ENCODE peak calls at places on chromosomes 12 and 14, in four cellular contexts. Y is heart right ventricle; H is OCI-LY7; A is naive thymus-derived CD4-positive, alpha-beta T cell. K is an unnamed sample. For H3K4me1, the result is how much of the 10 kb centered on the place peaks cover.

GRCh38 chr12:75020068-75020557 is 189.5 kb downstream of the KCNC2 start:
- DNase-seq in Y (no peak), H (peak), A (no peak), K (no peak)

GRCh38 chr12:27305673-27306504 is 26.7 kb upstream of the BMAL2 start:
- DNase-seq in H (peak), Y (no peak), A (no peak), K (peak)

GRCh38 chr12:88932457-88932856 is 352.2 kb upstream of the KITLG start:
- DNase-seq in H (no peak), Y (no peak), A (no peak), K (no peak)

GRCh38 chr12:116076399-116076798 is 201.1 kb downstream of the MED13L start:
- DNase-seq in Y (no peak), A (no peak), H (no peak), K (no peak)

GRCh38 chr14:24147761-24148428 is 597 bp downstream of the RNF31 start:
- DNase-seq in H (no peak), Y (no peak), A (no peak), K (no peak)

GRCh38 chr12:65511134-65511912 is 232.8 kb downstream of the MSRB3 start:
- DNase-seq in H (no peak), Y (peak), A (no peak), K (no peak)

GRCh38 chr14:74019743-74020142 is 594 bp downstream of the BBOF1 start:
- DNase-seq in Y (no peak), A (no peak), H (no peak), K (no peak)

GRCh38 chr12:121466800-121467637 is 67.1 kb downstream of the RNF34 start:
- DNase-seq in H (peak), A (peak), Y (peak), K (peak)

GRCh38 chr12:11228268-11228879 is 41.1 kb downstream of the PRB3 start:
- DNase-seq in H (peak), A (no peak), Y (no peak), K (peak)

GRCh38 chr14:77459072-77459723 is 1.3 kb downstream of the AHSA1 start:
- DNase-seq in Y (no peak), A (no peak), H (peak), K (peak)

GRCh38 chr12:45655186-45655585 is 74.3 kb upstream of the ARID2 start:
- DNase-seq in A (peak), Y (no peak), H (peak), K (no peak)

GRCh38 chr12:53825246-53826081 is 73.7 kb upstream of the CISTR start:
- DNase-seq in Y (no peak), H (no peak), A (no peak), K (no peak)

GRCh38 chr12:125492354-125493270 is 427.4 kb downstream of the AACS start:
- DNase-seq in H (no peak), A (no peak), Y (no peak), K (no peak)
- H3K4me3 ChIP-seq in H (no peak), A (no peak), Y (no peak), K (no peak)

DNA sequence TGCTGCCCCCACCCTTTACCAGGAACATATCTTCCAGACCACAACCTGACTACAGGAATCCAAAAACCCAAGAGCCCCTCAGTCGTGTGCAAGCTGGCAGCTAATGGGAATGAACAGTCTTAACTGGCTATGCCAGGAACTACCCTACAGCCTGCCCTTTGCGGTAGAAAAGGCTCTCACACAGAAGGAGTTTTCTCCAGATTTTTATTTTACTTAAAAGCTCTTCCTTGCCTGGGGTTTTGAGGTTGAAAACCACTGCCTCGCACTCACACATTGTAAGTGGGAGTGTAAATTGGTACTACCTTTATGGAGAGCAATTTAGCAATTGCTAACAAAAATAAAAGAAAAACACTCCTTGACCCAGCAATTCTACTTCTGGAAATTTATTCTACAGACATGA is 28.2 kb downstream of the PITPNM2 start:
- DNase-seq in Y (no peak), H (no peak), A (no peak), K (no peak)
- H3K4me1 ChIP-seq in Y (under half), H (under half), A (under half), K (under half)

GRCh38 chr14:101222362-101223090 is 319.0 kb upstream of the RTL1 start:
- DNase-seq in H (no peak), A (no peak), Y (no peak), K (no peak)
- H3K4me3 ChIP-seq in H (no peak), A (no peak), Y (no peak), K (no peak)

GRCh38 chr14:68947802-68948201 is 31.3 kb downstream of the ACTN1 start:
- DNase-seq in Y (peak), A (no peak), H (no peak), K (no peak)
- H3K4me1 ChIP-seq in Y (half or more), A (under half), H (under half), K (under half)